ENCODE peak calls at places on chromosomes 4 and X, in four cellular contexts. One of them, this sample, is unnamed.

GRCh38 chr4:1571986-1572385 is 112.1 kb downstream of the FAM53A start:
- DNase-seq in CD4-positive, alpha-beta T cell: no peak
- DNase-seq in BE2C: no peak
- DNase-seq in mesothelial cell of epicardium: no peak
- DNase-seq in this sample: no peak

GRCh38 chr4:108155373-108155772 is 13.4 kb downstream of the LEF1 start:
- DNase-seq in mesothelial cell of epicardium: no peak
- DNase-seq in CD4-positive, alpha-beta T cell: no peak
- DNase-seq in BE2C: peak
- DNase-seq in this sample: peak

GRCh38 chrX:29431895-29432294 is 783.5 kb upstream of the MAGEB2 start:
- DNase-seq in mesothelial cell of epicardium: no peak
- DNase-seq in CD4-positive, alpha-beta T cell: no peak
- DNase-seq in BE2C: no peak
- DNase-seq in this sample: no peak

GRCh38 chr4:119525771-119526712 is 102.6 kb downstream of the PDE5A start:
- DNase-seq in mesothelial cell of epicardium: no peak
- DNase-seq in CD4-positive, alpha-beta T cell: no peak
- DNase-seq in BE2C: no peak
- DNase-seq in this sample: no peak

GRCh38 chrX:132023896-132024386 is 839 bp downstream of the STK26 start:
- DNase-seq in CD4-positive, alpha-beta T cell: peak
- DNase-seq in mesothelial cell of epicardium: no peak
- DNase-seq in BE2C: no peak
- DNase-seq in this sample: peak

GRCh38 chr4:69858683-69859082 is 1.3 kb downstream of the SULT1E1 start:
- DNase-seq in mesothelial cell of epicardium: no peak
- DNase-seq in BE2C: no peak
- DNase-seq in CD4-positive, alpha-beta T cell: no peak
- DNase-seq in this sample: no peak

GRCh38 chr4:8274772-8275241 is 5.3 kb downstream of the HTRA3 start:
- DNase-seq in CD4-positive, alpha-beta T cell: no peak
- DNase-seq in BE2C: peak
- DNase-seq in mesothelial cell of epicardium: peak
- DNase-seq in this sample: no peak

GRCh38 chr4:168304744-168305459 is 13.7 kb downstream of the DDX60 start:
- DNase-seq in CD4-positive, alpha-beta T cell: no peak
- DNase-seq in mesothelial cell of epicardium: no peak
- DNase-seq in BE2C: no peak
- DNase-seq in this sample: no peak

GRCh38 chrX:2708016-2708415 is 16.9 kb downstream of the CD99 start:
- DNase-seq in CD4-positive, alpha-beta T cell: no peak
- DNase-seq in BE2C: no peak
- DNase-seq in mesothelial cell of epicardium: no peak
- DNase-seq in this sample: no peak

DNA sequence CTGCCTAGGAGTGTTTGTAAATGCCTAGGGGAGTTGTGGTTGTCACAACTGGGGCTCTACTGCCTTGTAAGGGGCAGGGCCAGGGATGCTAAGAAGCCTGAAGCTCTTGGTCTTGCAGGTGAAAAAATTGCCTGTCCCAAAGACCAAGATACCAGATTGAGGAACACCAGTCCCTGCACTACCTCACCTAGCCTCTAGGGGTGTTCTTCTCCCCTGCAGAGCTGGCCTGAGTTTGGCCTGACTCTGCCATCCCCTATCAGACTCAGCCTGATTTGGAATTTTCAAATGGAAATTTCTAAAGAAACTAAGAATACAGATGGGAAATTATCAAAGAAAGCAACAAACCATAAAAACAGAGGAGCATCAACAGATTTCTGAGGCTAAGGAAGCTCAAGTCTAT is 90.4 kb downstream of the ZC4H2 start:
- DNase-seq in CD4-positive, alpha-beta T cell: no peak
- DNase-seq in mesothelial cell of epicardium: no peak
- DNase-seq in BE2C: peak
- DNase-seq in this sample: no peak
- TF ChIP-seq CTCF in CD4-positive, alpha-beta T cell: no peak
- TF ChIP-seq CTCF in mesothelial cell of epicardium: peak
- TF ChIP-seq CTCF in BE2C: peak
- TF ChIP-seq CTCF in this sample: no peak

DNA sequence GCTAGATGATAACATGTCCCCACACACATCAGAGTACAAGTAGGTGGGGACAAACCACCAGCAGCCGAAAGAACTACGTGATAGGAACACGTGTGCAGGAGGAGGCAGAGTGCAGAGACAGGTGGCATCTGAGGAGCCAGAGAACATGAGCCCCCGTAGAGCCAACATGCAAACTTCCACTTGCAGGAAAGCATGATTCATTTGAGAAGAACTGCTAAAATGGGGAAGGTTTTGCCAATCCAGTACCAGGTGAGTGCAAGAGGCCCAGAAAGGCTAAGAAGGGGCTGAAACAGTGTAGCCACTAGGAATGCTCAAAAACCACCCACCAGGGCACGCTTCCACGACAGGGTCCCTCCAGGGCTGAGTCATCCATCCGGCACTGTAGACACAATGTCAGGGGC is 149.8 kb upstream of the TENM3 start:
- DNase-seq in CD4-positive, alpha-beta T cell: no peak
- DNase-seq in mesothelial cell of epicardium: no peak
- DNase-seq in BE2C: no peak
- DNase-seq in this sample: no peak
- TF ChIP-seq CTCF in CD4-positive, alpha-beta T cell: no peak
- TF ChIP-seq CTCF in mesothelial cell of epicardium: no peak
- TF ChIP-seq CTCF in BE2C: no peak
- TF ChIP-seq CTCF in this sample: no peak

GRCh38 chr4:338759-339097 is 1.1 kb downstream of the ZNF141 start:
- DNase-seq in CD4-positive, alpha-beta T cell: no peak
- DNase-seq in BE2C: peak
- DNase-seq in mesothelial cell of epicardium: no peak
- DNase-seq in this sample: no peak

GRCh38 chr4:336893-337142 is 796 bp upstream of the ZNF141 start:
- DNase-seq in mesothelial cell of epicardium: no peak
- DNase-seq in CD4-positive, alpha-beta T cell: peak
- DNase-seq in BE2C: no peak
- DNase-seq in this sample: no peak

GRCh38 chr4:337932-338758 is 531 bp downstream of the ZNF141 start:
- DNase-seq in CD4-positive, alpha-beta T cell: peak
- DNase-seq in mesothelial cell of epicardium: peak
- DNase-seq in BE2C: peak
- DNase-seq in this sample: peak

GRCh38 chr4:337143-337931 is at the start of gene ZNF141:
- DNase-seq in BE2C: peak
- DNase-seq in mesothelial cell of epicardium: peak
- DNase-seq in CD4-positive, alpha-beta T cell: peak
- DNase-seq in this sample: peak

DNA sequence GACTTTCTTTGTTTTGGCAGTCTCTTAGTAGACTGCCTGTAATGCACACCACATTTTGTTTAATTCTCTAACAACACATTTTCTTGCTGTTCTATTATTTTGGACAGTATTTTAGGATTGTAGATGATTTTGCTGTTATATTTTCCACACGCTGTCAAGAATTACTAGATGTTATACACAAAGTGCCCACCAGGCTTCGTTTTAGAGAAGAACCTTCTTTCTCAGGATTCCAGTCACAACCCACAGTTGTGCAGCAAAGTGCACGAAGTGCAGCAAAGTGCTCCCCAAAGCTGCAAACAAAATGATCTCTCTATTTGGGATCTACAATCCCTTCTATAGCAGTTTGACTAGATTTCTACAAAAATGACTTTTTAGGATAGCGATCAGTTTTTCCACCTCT is 2.4 kb downstream of the ZNF141 start:
- DNase-seq in CD4-positive, alpha-beta T cell: no peak
- DNase-seq in mesothelial cell of epicardium: no peak
- DNase-seq in BE2C: no peak
- DNase-seq in this sample: no peak
- TF ChIP-seq CTCF in CD4-positive, alpha-beta T cell: no peak
- TF ChIP-seq CTCF in mesothelial cell of epicardium: peak
- TF ChIP-seq CTCF in BE2C: peak
- TF ChIP-seq CTCF in this sample: no peak

DNA sequence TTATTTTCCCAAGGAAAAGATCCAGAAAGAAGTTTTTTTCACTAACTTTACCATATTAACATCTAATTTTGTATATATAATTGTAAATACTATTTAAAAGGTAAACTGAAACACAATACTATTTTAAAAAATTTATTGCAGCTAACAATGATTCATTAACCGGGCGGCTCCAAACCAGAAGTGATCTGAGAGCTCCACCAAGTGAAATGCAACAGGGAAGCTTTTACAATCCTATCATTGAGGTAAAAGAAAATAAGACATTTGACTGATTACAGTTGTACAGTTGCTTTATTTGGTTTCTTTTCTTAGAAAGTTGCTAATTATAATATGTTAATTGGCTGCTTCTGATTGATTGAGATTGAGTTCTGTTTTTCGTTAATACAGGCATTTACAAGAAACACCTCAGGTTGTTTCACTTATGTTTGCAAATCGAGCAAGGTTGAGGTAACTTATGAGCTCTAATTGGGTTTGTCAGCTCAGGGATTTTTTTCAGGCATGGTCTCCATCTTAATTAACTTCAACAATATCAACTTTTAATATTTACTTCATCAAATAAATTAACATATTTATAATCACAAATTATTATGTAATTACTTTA is 220.2 kb upstream of the UGT8 start:
- DNase-seq in CD4-positive, alpha-beta T cell: no peak
- DNase-seq in BE2C: no peak
- DNase-seq in mesothelial cell of epicardium: no peak
- DNase-seq in this sample: no peak
- TF ChIP-seq CTCF in CD4-positive, alpha-beta T cell: no peak
- TF ChIP-seq CTCF in BE2C: peak
- TF ChIP-seq CTCF in mesothelial cell of epicardium: no peak
- TF ChIP-seq CTCF in this sample: no peak

GRCh38 chr4:163673848-163674702 is 179.6 kb downstream of the TMA16 start:
- DNase-seq in mesothelial cell of epicardium: no peak
- DNase-seq in BE2C: no peak
- DNase-seq in CD4-positive, alpha-beta T cell: no peak
- DNase-seq in this sample: no peak

GRCh38 chr4:163680390-163681098 is 186.1 kb downstream of the TMA16 start:
- DNase-seq in mesothelial cell of epicardium: no peak
- DNase-seq in CD4-positive, alpha-beta T cell: no peak
- DNase-seq in BE2C: no peak
- DNase-seq in this sample: no peak

GRCh38 chr4:163681208-163681821 is 186.8 kb downstream of the TMA16 start:
- DNase-seq in CD4-positive, alpha-beta T cell: no peak
- DNase-seq in BE2C: peak
- DNase-seq in mesothelial cell of epicardium: no peak
- DNase-seq in this sample: no peak

DNA sequence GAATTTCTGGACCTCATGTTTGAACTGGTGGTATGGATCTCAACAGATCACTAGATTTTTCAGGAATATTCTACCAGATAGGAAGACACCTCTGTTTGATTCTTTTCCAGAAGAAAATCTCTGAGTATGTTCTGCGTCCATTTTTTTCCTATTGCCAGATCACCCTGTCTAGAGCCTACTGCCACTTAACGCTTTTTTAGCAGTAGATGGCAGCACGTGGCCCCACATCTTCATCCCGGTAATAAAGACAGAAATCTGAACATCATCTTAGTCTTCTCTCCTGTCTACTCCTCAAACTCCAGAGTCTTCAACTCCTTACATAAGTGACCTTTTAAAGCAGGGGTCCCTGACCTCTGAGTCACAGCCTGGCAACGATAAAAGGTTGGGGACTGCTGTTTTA is 184.7 kb downstream of the TMA16 start:
- DNase-seq in BE2C: no peak
- DNase-seq in CD4-positive, alpha-beta T cell: no peak
- DNase-seq in mesothelial cell of epicardium: no peak
- DNase-seq in this sample: no peak
- TF ChIP-seq CTCF in BE2C: peak
- TF ChIP-seq CTCF in CD4-positive, alpha-beta T cell: no peak
- TF ChIP-seq CTCF in mesothelial cell of epicardium: no peak
- TF ChIP-seq CTCF in this sample: no peak

DNA sequence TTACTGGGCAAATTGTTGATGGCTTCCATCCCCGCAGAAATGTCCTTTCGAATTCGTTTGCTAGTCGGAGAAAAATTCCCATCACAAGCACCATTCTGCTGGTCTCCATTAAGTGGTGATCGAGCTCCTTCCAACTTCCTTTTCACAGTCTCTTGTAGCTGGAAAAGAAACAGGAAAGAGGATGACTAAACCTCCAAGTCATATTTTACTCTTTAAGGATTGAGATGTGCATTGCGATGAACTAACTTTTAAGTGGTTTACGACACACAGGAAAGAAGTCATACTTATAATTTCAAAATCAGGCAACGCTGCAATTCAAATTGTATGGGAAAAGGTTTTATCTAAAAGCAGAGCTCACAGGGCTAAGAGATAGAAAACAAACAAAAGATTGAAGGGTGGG is 225.2 kb downstream of the MGST2 start:
- DNase-seq in CD4-positive, alpha-beta T cell: no peak
- DNase-seq in BE2C: no peak
- DNase-seq in mesothelial cell of epicardium: no peak
- DNase-seq in this sample: no peak
- TF ChIP-seq CTCF in CD4-positive, alpha-beta T cell: no peak
- TF ChIP-seq CTCF in BE2C: no peak
- TF ChIP-seq CTCF in mesothelial cell of epicardium: no peak
- TF ChIP-seq CTCF in this sample: no peak

DNA sequence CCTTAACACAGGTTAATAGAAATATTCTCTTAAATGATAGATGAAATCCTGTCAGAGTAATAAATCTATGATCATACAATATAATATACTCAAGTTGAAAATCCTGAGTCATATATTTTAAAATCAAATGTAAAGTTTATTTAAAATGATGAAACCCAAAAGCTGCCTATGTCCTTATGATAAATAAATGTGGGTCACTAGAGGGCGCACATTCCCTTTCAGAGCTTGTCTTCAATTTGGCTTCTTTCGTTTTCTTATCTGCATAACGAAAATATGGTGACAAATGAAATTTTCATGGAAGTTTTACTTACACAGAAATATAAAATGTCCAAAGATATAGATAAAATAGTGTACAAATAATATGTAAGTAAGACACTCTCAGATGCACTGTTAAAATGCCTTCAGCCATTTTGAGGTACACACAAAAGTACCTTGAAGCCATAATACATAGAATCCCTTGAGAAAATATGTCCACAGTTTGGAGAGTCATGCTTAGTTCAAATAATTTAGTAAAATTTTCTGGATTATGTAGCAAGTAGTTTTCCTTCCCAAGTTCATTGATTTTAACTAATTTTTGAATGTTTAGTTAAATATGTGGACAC is 680.4 kb downstream of the DMD start:
- DNase-seq in mesothelial cell of epicardium: no peak
- DNase-seq in CD4-positive, alpha-beta T cell: no peak
- DNase-seq in BE2C: peak
- DNase-seq in this sample: no peak
- TF ChIP-seq CTCF in mesothelial cell of epicardium: peak
- TF ChIP-seq CTCF in CD4-positive, alpha-beta T cell: peak
- TF ChIP-seq CTCF in BE2C: peak
- TF ChIP-seq CTCF in this sample: peak

GRCh38 chr4:149063007-149063406 is 620.8 kb upstream of the NR3C2 start:
- DNase-seq in mesothelial cell of epicardium: no peak
- DNase-seq in BE2C: no peak
- DNase-seq in CD4-positive, alpha-beta T cell: no peak
- DNase-seq in this sample: no peak

DNA sequence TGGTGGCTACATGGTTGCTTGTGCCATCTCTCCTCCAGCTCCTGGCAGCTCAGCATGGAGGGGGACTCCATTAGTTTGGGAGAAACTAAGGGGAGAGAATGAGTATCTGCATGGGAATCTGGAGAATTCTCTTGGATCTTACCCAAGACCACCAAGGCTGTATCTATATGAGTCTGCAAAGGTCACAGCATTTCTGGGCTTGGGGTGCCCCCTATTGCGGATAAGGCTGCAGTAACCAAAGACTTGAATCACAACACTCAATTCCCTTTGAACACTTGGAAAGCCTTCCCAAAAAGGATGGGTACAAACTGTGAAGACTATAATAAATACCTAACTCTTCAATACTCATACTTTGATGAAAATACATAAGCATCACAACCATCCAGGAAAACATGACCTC is 623.5 kb upstream of the NR3C2 start:
- DNase-seq in mesothelial cell of epicardium: no peak
- DNase-seq in CD4-positive, alpha-beta T cell: no peak
- DNase-seq in BE2C: no peak
- DNase-seq in this sample: no peak
- TF ChIP-seq CTCF in mesothelial cell of epicardium: no peak
- TF ChIP-seq CTCF in CD4-positive, alpha-beta T cell: no peak
- TF ChIP-seq CTCF in BE2C: no peak
- TF ChIP-seq CTCF in this sample: no peak

This sample was measured in CD8-positive, alpha-beta T cell.